ENCODE peak calls at places on chromosomes 2 and 18, in four cellular contexts. One of them, this sample, is unnamed.

GRCh38 chr2:24117902-24118301 is 5.2 kb downstream of the PFN4 start:
- DNase-seq in K562: no peak
- DNase-seq in GM12878: no peak
- DNase-seq in HL-60: no peak
- DNase-seq in this sample: no peak

GRCh38 chr2:37781028-37781427 is 109.6 kb upstream of the CDC42EP3 start:
- DNase-seq in GM12878: no peak
- DNase-seq in K562: no peak
- DNase-seq in HL-60: no peak
- DNase-seq in this sample: no peak

GRCh38 chr2:10700078-10700803 is 10.5 kb upstream of the NOL10 start:
- DNase-seq in GM12878: no peak
- DNase-seq in K562: no peak
- DNase-seq in HL-60: no peak
- DNase-seq in this sample: no peak

GRCh38 chr2:230956827-230957755 is 32.0 kb upstream of the GPR55 start:
- DNase-seq in HL-60: no peak
- DNase-seq in GM12878: peak
- DNase-seq in K562: peak
- DNase-seq in this sample: no peak

GRCh38 chr2:241007111-241007510 is 8.7 kb downstream of the SNED1 start:
- DNase-seq in HL-60: no peak
- DNase-seq in GM12878: no peak
- DNase-seq in K562: no peak
- DNase-seq in this sample: no peak

GRCh38 chr2:190759749-190760213 is 110.9 kb downstream of the NAB1 start:
- DNase-seq in K562: peak
- DNase-seq in GM12878: no peak
- DNase-seq in HL-60: no peak
- DNase-seq in this sample: no peak

GRCh38 chr18:45734944-45735343 is 11.0 kb downstream of the SLC14A1 start:
- DNase-seq in GM12878: no peak
- DNase-seq in HL-60: no peak
- DNase-seq in K562: no peak
- DNase-seq in this sample: no peak

GRCh38 chr18:36572135-36572856 is 256.5 kb downstream of the TPGS2 start:
- DNase-seq in GM12878: peak
- DNase-seq in HL-60: no peak
- DNase-seq in K562: no peak
- DNase-seq in this sample: no peak

GRCh38 chr2:164896634-164897033 is 55.0 kb upstream of the COBLL1 start:
- DNase-seq in GM12878: no peak
- DNase-seq in HL-60: no peak
- DNase-seq in K562: no peak
- DNase-seq in this sample: no peak

GRCh38 chr2:60553992-60554648 is 666 bp upstream of the BCL11A start:
- DNase-seq in GM12878: no peak
- DNase-seq in HL-60: no peak
- DNase-seq in K562: peak
- DNase-seq in this sample: no peak

GRCh38 chr2:179837408-179837807 is 24.0 kb downstream of the ZNF385B start:
- DNase-seq in GM12878: no peak
- DNase-seq in HL-60: no peak
- DNase-seq in K562: no peak
- DNase-seq in this sample: no peak

GRCh38 chr2:239287461-239287860 is 113.4 kb downstream of the HDAC4 start:
- DNase-seq in K562: no peak
- DNase-seq in GM12878: no peak
- DNase-seq in HL-60: no peak
- DNase-seq in this sample: no peak

GRCh38 chr2:182133195-182133891 is 147.7 kb downstream of the PPP1R1C start:
- DNase-seq in HL-60: no peak
- DNase-seq in GM12878: no peak
- DNase-seq in K562: no peak
- DNase-seq in this sample: no peak
- TF ChIP-seq SPI1 in HL-60: no peak
- TF ChIP-seq SPI1 in GM12878: no peak
- TF ChIP-seq SPI1 in K562: no peak
- TF ChIP-seq SPI1 in this sample: no peak

DNA sequence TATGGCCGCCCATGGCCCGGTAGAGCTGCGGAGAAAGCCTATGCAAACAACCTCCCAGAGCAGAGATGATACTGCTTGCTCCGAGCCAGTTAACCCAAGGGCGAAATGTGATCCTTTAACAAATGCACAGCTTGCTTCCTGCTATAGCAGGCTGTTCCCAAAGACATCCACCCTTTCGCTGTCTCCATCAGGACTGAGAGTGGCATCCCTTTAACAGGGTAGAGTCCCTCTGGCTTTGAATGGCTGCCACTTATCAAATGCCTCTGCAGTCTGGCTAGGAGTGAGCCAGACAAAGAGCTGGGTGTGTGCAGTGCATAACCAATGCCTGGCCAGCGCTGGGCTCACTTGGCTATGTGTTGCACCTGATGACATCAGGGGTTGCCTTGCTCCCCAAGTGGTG is 69.6 kb upstream of the DAPL1 start:
- DNase-seq in HL-60: no peak
- DNase-seq in GM12878: no peak
- DNase-seq in K562: no peak
- DNase-seq in this sample: no peak
- TF ChIP-seq SPI1 in HL-60: no peak
- TF ChIP-seq SPI1 in GM12878: no peak
- TF ChIP-seq SPI1 in K562: no peak
- TF ChIP-seq SPI1 in this sample: no peak

GRCh38 chr2:71777946-71778345 is 324.6 kb downstream of the DYSF start:
- DNase-seq in K562: no peak
- DNase-seq in HL-60: no peak
- DNase-seq in GM12878: no peak
- DNase-seq in this sample: no peak

GRCh38 chr2:71780162-71780561 is 326.8 kb downstream of the DYSF start:
- DNase-seq in GM12878: no peak
- DNase-seq in HL-60: no peak
- DNase-seq in K562: no peak
- DNase-seq in this sample: no peak

GRCh38 chr2:71778514-71779305 is 325.3 kb downstream of the DYSF start:
- DNase-seq in K562: no peak
- DNase-seq in HL-60: no peak
- DNase-seq in GM12878: no peak
- DNase-seq in this sample: no peak

GRCh38 chr2:71781695-71782228 is 328.4 kb downstream of the DYSF start:
- DNase-seq in HL-60: no peak
- DNase-seq in K562: no peak
- DNase-seq in GM12878: no peak
- DNase-seq in this sample: no peak

GRCh38 chr2:71779306-71779855 is 326.0 kb downstream of the DYSF start:
- DNase-seq in HL-60: no peak
- DNase-seq in K562: no peak
- DNase-seq in GM12878: no peak
- DNase-seq in this sample: no peak
- TF ChIP-seq SPI1 in HL-60: no peak
- TF ChIP-seq SPI1 in K562: no peak
- TF ChIP-seq SPI1 in GM12878: no peak
- TF ChIP-seq SPI1 in this sample: no peak

GRCh38 chr18:40851014-40851429 is 1104.0 kb upstream of the PIK3C3 start:
- DNase-seq in HL-60: no peak
- DNase-seq in K562: no peak
- DNase-seq in GM12878: no peak
- DNase-seq in this sample: no peak
- TF ChIP-seq SPI1 in HL-60: no peak
- TF ChIP-seq SPI1 in K562: no peak
- TF ChIP-seq SPI1 in GM12878: no peak
- TF ChIP-seq SPI1 in this sample: no peak

GRCh38 chr2:102696463-102696862 is 65.4 kb upstream of the TMEM182 start:
- DNase-seq in HL-60: no peak
- DNase-seq in K562: no peak
- DNase-seq in GM12878: no peak
- DNase-seq in this sample: no peak
- TF ChIP-seq SPI1 in HL-60: no peak
- TF ChIP-seq SPI1 in K562: no peak
- TF ChIP-seq SPI1 in GM12878: no peak
- TF ChIP-seq SPI1 in this sample: no peak

DNA sequence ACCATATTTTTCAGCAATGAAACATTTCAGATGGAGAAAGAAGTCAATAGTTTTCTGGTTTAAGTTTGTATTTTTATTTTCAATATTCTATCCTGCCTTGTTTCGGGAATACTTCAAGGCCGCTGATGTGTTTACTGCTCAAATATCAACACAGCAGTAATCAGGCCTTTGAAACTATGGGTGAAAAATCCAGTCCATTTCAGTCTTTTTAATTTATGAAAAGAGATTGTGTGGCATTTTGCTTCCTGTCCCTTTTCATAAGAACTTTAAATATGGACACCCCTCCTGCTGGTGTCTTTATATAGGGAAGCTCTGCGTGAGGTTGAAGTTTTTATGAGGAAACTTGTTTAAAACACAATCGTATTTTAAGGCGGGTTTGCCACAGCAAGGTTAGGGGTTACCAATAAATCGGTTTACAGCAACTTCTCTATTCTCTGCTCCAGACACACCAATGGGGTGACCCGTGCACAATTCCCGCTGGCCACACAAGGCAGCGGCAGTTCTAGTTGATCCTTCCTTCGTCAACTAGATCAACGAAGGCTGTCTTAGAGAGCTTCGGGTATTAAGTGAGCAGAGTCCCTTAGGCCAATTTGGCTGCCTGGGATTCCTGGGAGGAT is 1.2 kb upstream of the TANC1 start:
- DNase-seq in GM12878: no peak
- DNase-seq in K562: no peak
- DNase-seq in HL-60: no peak
- DNase-seq in this sample: no peak
- TF ChIP-seq SPI1 in GM12878: no peak
- TF ChIP-seq SPI1 in K562: no peak
- TF ChIP-seq SPI1 in HL-60: no peak
- TF ChIP-seq SPI1 in this sample: no peak

DNA sequence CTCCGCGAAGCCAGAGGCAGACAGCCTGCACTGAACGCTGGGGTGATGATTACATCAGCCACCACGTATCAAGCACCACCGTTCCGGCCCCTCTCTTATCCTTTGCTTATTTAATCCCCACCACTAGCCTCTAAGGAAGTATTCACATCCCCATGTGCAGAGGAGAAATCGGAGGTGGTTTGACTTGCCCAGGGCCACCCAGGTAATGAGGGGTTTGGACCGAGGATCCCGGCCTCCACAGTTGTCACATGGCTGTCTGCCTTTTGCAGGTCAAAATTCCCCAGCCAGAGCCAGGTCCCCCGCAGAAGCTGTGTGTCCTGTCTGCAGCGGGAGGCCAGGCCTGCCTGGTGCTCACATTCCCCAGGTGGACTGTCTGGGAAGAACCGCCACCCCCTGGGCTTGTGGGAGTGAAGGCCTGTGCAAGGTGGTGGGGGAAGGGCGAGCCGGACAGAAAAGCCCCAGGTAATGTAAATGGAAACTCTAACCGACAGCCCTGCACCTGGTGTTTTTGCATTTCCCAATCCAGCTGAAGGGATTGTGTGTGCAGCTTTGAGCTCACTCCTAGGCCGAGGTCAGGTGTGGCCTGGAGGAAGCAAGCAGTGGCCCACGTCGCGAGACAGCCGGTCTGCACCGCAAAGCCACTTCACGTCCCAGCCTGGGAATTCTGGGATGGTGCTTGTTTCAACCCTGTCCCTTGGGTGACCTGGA is 108.5 kb upstream of the ID2 start:
- DNase-seq in GM12878: no peak
- DNase-seq in K562: no peak
- DNase-seq in HL-60: no peak
- DNase-seq in this sample: no peak
- TF ChIP-seq SPI1 in GM12878: no peak
- TF ChIP-seq SPI1 in K562: no peak
- TF ChIP-seq SPI1 in HL-60: no peak
- TF ChIP-seq SPI1 in this sample: no peak

GRCh38 chr2:86202702-86203101 is 3.4 kb downstream of the MRPL35 start:
- DNase-seq in GM12878: no peak
- DNase-seq in HL-60: no peak
- DNase-seq in K562: no peak
- DNase-seq in this sample: no peak

GRCh38 chr2:86199834-86200177 is 549 bp downstream of the MRPL35 start:
- DNase-seq in GM12878: no peak
- DNase-seq in HL-60: no peak
- DNase-seq in K562: no peak
- DNase-seq in this sample: no peak

GRCh38 chr2:86204458-86204857 is 5.2 kb downstream of the MRPL35 start:
- DNase-seq in K562: peak
- DNase-seq in HL-60: no peak
- DNase-seq in GM12878: no peak
- DNase-seq in this sample: no peak

GRCh38 chr2:86203614-86204013 is 4.4 kb downstream of the MRPL35 start:
- DNase-seq in K562: no peak
- DNase-seq in GM12878: no peak
- DNase-seq in HL-60: no peak
- DNase-seq in this sample: no peak

GRCh38 chr2:86201951-86202692 is 2.9 kb downstream of the MRPL35 start:
- DNase-seq in K562: peak
- DNase-seq in GM12878: no peak
- DNase-seq in HL-60: no peak
- DNase-seq in this sample: no peak
- TF ChIP-seq SPI1 in K562: peak
- TF ChIP-seq SPI1 in GM12878: no peak
- TF ChIP-seq SPI1 in HL-60: no peak
- TF ChIP-seq SPI1 in this sample: no peak

GRCh38 chr2:22078701-22079100 is 954.9 kb downstream of the TDRD15 start:
- DNase-seq in GM12878: no peak
- DNase-seq in HL-60: no peak
- DNase-seq in K562: no peak
- DNase-seq in this sample: no peak
- TF ChIP-seq SPI1 in GM12878: no peak
- TF ChIP-seq SPI1 in HL-60: no peak
- TF ChIP-seq SPI1 in K562: no peak
- TF ChIP-seq SPI1 in this sample: no peak

DNA sequence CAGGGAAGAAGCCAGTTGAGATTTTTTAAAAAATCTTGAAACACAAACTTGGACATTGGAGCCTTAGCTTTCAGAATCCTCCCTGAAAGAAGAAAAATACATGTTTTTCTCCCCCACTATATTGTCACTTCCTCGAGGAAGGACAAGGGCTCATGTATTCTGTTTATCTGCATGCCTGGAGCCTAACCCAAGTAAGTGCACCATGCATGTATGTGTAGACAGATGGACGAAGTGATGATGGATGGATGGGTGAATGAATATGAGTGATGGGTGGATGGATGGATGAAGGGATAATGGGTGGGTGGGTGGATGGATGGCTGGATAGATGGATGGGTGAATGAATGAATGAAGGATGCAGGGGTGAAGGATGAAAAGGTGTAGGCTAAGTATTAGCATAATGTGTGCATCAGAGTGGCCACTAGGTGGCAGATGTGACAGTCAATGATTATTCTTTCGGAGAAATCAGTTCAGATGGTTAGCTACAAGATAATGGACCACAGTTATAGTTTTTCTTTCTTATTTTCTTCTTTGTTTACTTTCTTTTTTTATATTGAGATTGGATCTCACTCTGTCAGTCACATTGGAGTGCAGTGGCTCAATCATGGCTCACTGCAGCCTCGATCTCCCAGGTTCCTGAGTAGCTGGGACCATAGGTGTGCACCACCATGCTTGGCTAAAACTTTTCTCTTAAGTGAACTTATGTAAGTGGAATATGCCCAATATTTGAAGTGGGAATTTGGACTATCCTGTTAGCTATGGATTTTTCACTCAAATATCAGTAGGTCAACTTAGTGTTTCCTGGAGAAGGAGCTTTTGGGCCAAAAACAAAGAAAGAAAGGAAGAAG is 18.5 kb upstream of the CCDC93 start:
- DNase-seq in GM12878: no peak
- DNase-seq in K562: peak
- DNase-seq in HL-60: no peak
- DNase-seq in this sample: no peak
- TF ChIP-seq SPI1 in GM12878: no peak
- TF ChIP-seq SPI1 in K562: no peak
- TF ChIP-seq SPI1 in HL-60: no peak
- TF ChIP-seq SPI1 in this sample: no peak

This sample was measured in GM12891.